ENCODE peak calls at places on chromosome 4, in five cellular contexts. B, L, T, O and Z are unnamed samples.

GRCh38 chr4:95107635-95108034 is 349.9 kb downstream of the BMPR1B start:
- DNase-seq in L (peak; percentile 33), B (peak; percentile 74), O (no peak), T (no peak), Z (no peak)

GRCh38 chr4:845836-846251 is 19.9 kb upstream of the CPLX1 start:
- DNase-seq in B (no peak), L (peak; percentile 25), O (no peak), T (no peak), Z (no peak)

GRCh38 chr4:44760142-44760898 is 34.0 kb upstream of the GNPDA2 start:
- DNase-seq in O (no peak), B (peak; percentile 23), L (no peak), T (no peak), Z (no peak)

GRCh38 chr4:115279300-115279699 is 165.9 kb upstream of the NDST4 start:
- DNase-seq in O (no peak), B (no peak), L (no peak), T (no peak), Z (peak; percentile 51)

GRCh38 chr4:55549888-55550287 is 3.2 kb upstream of the CLOCK start:
- DNase-seq in B (no peak), L (no peak), T (no peak), O (no peak), Z (no peak)

GRCh38 chr4:38867478-38868054 is at the start of gene FAM114A1:
- DNase-seq in T (peak; percentile 83), B (peak; percentile 68), O (peak; percentile 56), L (peak; percentile 93), Z (no peak)

GRCh38 chr4:99658666-99659065 is 1.0 kb upstream of the C4orf54 start:
- DNase-seq in O (no peak), L (no peak), B (no peak), T (no peak), Z (no peak)

GRCh38 chr4:86453044-86453501 is 93.2 kb upstream of the MAPK10 start:
- DNase-seq in B (no peak), T (peak; percentile 59), L (peak; percentile 49), O (no peak), Z (no peak)

GRCh38 chr4:99062120-99062519 is 26.5 kb downstream of the ADH5 start:
- DNase-seq in B (peak; percentile 4), T (no peak), O (no peak), L (no peak), Z (no peak)

GRCh38 chr4:7565483-7565882 is 130.8 kb upstream of the PSAPL1 start:
- DNase-seq in T (no peak), L (no peak), O (no peak), B (no peak), Z (no peak)

GRCh38 chr4:5791654-5792053 is 80.7 kb downstream of the EVC start:
- DNase-seq in T (no peak), L (no peak), O (no peak), B (no peak), Z (no peak)

GRCh38 chr4:153110739-153111138 is 93.5 kb upstream of the TRIM2 start:
- DNase-seq in O (no peak), L (no peak), T (no peak), B (no peak), Z (no peak)

GRCh38 chr4:159219862-159220261 is 117.0 kb downstream of the RAPGEF2 start:
- DNase-seq in T (no peak), B (no peak), O (no peak), L (no peak), Z (no peak)

GRCh38 chr4:26431461-26432165 is 58.7 kb downstream of the CCKAR start:
- DNase-seq in L (no peak), O (no peak), T (no peak), B (no peak), Z (no peak)